ENCODE peak calls at places on chromosomes 5 and 9, in eight cellular contexts. One of them, this sample, is unnamed.

GRCh38 chr9:71987471-71988371 is 72.7 kb downstream of the C9orf57 start:
- DNase-seq in activated naive CD4-positive, alpha-beta T cell treated with anti-CD3 and anti-CD28 coated beads for 36 hours: no peak
- DNase-seq in tibial artery: no peak
- DNase-seq in EH: peak
- DNase-seq in caudate nucleus: no peak
- DNase-seq in effector memory CD4-positive, alpha-beta T cell: no peak
- DNase-seq in HuH-7.5: no peak
- DNase-seq in heart right ventricle: no peak
- DNase-seq in this sample: no peak

GRCh38 chr5:135271533-135272310 is 127.3 kb downstream of the MACROH2A1 start:
- DNase-seq in activated naive CD4-positive, alpha-beta T cell treated with anti-CD3 and anti-CD28 coated beads for 36 hours: no peak
- DNase-seq in tibial artery: no peak
- DNase-seq in EH: peak
- DNase-seq in caudate nucleus: no peak
- DNase-seq in effector memory CD4-positive, alpha-beta T cell: no peak
- DNase-seq in HuH-7.5: no peak
- DNase-seq in heart right ventricle: no peak
- DNase-seq in this sample: no peak

GRCh38 chr9:15079989-15080388 is 169.8 kb upstream of the FREM1 start:
- DNase-seq in activated naive CD4-positive, alpha-beta T cell treated with anti-CD3 and anti-CD28 coated beads for 36 hours: no peak
- DNase-seq in tibial artery: no peak
- DNase-seq in EH: no peak
- DNase-seq in caudate nucleus: no peak
- DNase-seq in effector memory CD4-positive, alpha-beta T cell: no peak
- DNase-seq in HuH-7.5: no peak
- DNase-seq in heart right ventricle: no peak
- DNase-seq in this sample: no peak

GRCh38 chr5:56640763-56641406 is 174.5 kb upstream of the MAP3K1 start:
- DNase-seq in activated naive CD4-positive, alpha-beta T cell treated with anti-CD3 and anti-CD28 coated beads for 36 hours: no peak
- DNase-seq in tibial artery: no peak
- DNase-seq in EH: no peak
- DNase-seq in caudate nucleus: no peak
- DNase-seq in effector memory CD4-positive, alpha-beta T cell: no peak
- DNase-seq in HuH-7.5: no peak
- DNase-seq in heart right ventricle: no peak
- DNase-seq in this sample: no peak

GRCh38 chr5:180970875-180971274 is 17.8 kb upstream of the BTNL3 start:
- DNase-seq in activated naive CD4-positive, alpha-beta T cell treated with anti-CD3 and anti-CD28 coated beads for 36 hours: no peak
- DNase-seq in tibial artery: no peak
- DNase-seq in EH: no peak
- DNase-seq in caudate nucleus: no peak
- DNase-seq in effector memory CD4-positive, alpha-beta T cell: no peak
- DNase-seq in HuH-7.5: no peak
- DNase-seq in heart right ventricle: no peak
- DNase-seq in this sample: no peak

GRCh38 chr5:101390317-101390908 is 487.3 kb upstream of the ST8SIA4 start:
- DNase-seq in activated naive CD4-positive, alpha-beta T cell treated with anti-CD3 and anti-CD28 coated beads for 36 hours: peak
- DNase-seq in tibial artery: no peak
- DNase-seq in EH: peak
- DNase-seq in caudate nucleus: no peak
- DNase-seq in effector memory CD4-positive, alpha-beta T cell: no peak
- DNase-seq in HuH-7.5: no peak
- DNase-seq in heart right ventricle: peak
- DNase-seq in this sample: no peak

GRCh38 chr5:127705120-127705892 is 2.1 kb downstream of the CCDC192 start:
- DNase-seq in activated naive CD4-positive, alpha-beta T cell treated with anti-CD3 and anti-CD28 coated beads for 36 hours: no peak
- DNase-seq in tibial artery: no peak
- DNase-seq in EH: peak
- DNase-seq in caudate nucleus: no peak
- DNase-seq in effector memory CD4-positive, alpha-beta T cell: no peak
- DNase-seq in HuH-7.5: no peak
- DNase-seq in heart right ventricle: peak
- DNase-seq in this sample: no peak

GRCh38 chr9:76591256-76591950 is 132.4 kb downstream of the GCNT1 start:
- DNase-seq in activated naive CD4-positive, alpha-beta T cell treated with anti-CD3 and anti-CD28 coated beads for 36 hours: no peak
- DNase-seq in tibial artery: no peak
- DNase-seq in EH: peak
- DNase-seq in caudate nucleus: no peak
- DNase-seq in effector memory CD4-positive, alpha-beta T cell: no peak
- DNase-seq in HuH-7.5: no peak
- DNase-seq in heart right ventricle: no peak
- DNase-seq in this sample: no peak

GRCh38 chr5:77560677-77561263 is 68.7 kb upstream of the WDR41 start:
- DNase-seq in activated naive CD4-positive, alpha-beta T cell treated with anti-CD3 and anti-CD28 coated beads for 36 hours: no peak
- DNase-seq in tibial artery: no peak
- DNase-seq in EH: peak
- DNase-seq in caudate nucleus: no peak
- DNase-seq in effector memory CD4-positive, alpha-beta T cell: no peak
- DNase-seq in HuH-7.5: peak
- DNase-seq in heart right ventricle: no peak
- DNase-seq in this sample: no peak

GRCh38 chr9:94011134-94011533 is 56.0 kb upstream of the BARX1 start:
- DNase-seq in activated naive CD4-positive, alpha-beta T cell treated with anti-CD3 and anti-CD28 coated beads for 36 hours: peak
- DNase-seq in tibial artery: no peak
- DNase-seq in EH: peak
- DNase-seq in caudate nucleus: no peak
- DNase-seq in effector memory CD4-positive, alpha-beta T cell: no peak
- DNase-seq in HuH-7.5: no peak
- DNase-seq in heart right ventricle: no peak
- DNase-seq in this sample: no peak

GRCh38 chr5:126368239-126368812 is 54.9 kb upstream of the GRAMD2B start:
- DNase-seq in activated naive CD4-positive, alpha-beta T cell treated with anti-CD3 and anti-CD28 coated beads for 36 hours: no peak
- DNase-seq in tibial artery: no peak
- DNase-seq in EH: peak
- DNase-seq in caudate nucleus: no peak
- DNase-seq in effector memory CD4-positive, alpha-beta T cell: no peak
- DNase-seq in HuH-7.5: no peak
- DNase-seq in heart right ventricle: no peak
- DNase-seq in this sample: no peak

GRCh38 chr5:72224946-72225427 is 95.1 kb downstream of the MRPS27 start:
- DNase-seq in activated naive CD4-positive, alpha-beta T cell treated with anti-CD3 and anti-CD28 coated beads for 36 hours: no peak
- DNase-seq in tibial artery: no peak
- DNase-seq in EH: peak
- DNase-seq in caudate nucleus: no peak
- DNase-seq in effector memory CD4-positive, alpha-beta T cell: no peak
- DNase-seq in HuH-7.5: no peak
- DNase-seq in heart right ventricle: no peak
- DNase-seq in this sample: no peak

GRCh38 chr5:134649163-134649916 is 755 bp downstream of the SEC24A start:
- DNase-seq in activated naive CD4-positive, alpha-beta T cell treated with anti-CD3 and anti-CD28 coated beads for 36 hours: peak
- DNase-seq in tibial artery: no peak
- DNase-seq in EH: peak
- DNase-seq in caudate nucleus: no peak
- DNase-seq in effector memory CD4-positive, alpha-beta T cell: no peak
- DNase-seq in HuH-7.5: no peak
- DNase-seq in heart right ventricle: peak
- DNase-seq in this sample: no peak

GRCh38 chr9:121717141-121717749 is 65.8 kb downstream of the DAB2IP start:
- DNase-seq in activated naive CD4-positive, alpha-beta T cell treated with anti-CD3 and anti-CD28 coated beads for 36 hours: no peak
- DNase-seq in tibial artery: no peak
- DNase-seq in EH: peak
- DNase-seq in caudate nucleus: no peak
- DNase-seq in effector memory CD4-positive, alpha-beta T cell: no peak
- DNase-seq in HuH-7.5: no peak
- DNase-seq in heart right ventricle: no peak
- DNase-seq in this sample: no peak